ENCODE peak calls at places on chromosomes 2 and 18, in ten cellular contexts. One of them, this sample, is unnamed.

GRCh38 chr18:12744103-12744502 is 41.3 kb downstream of the PSMG2 start:
- DNase-seq in transverse colon: no peak
- DNase-seq in stomach: no peak
- DNase-seq in HepG2: peak
- DNase-seq in suprapubic skin: no peak
- DNase-seq in tibial nerve: no peak
- DNase-seq in K562: peak
- DNase-seq in A549: peak
- DNase-seq in sigmoid colon: no peak
- DNase-seq in SK-N-SH: peak
- DNase-seq in this sample: no peak

GRCh38 chr2:112646791-112647720 is 1.3 kb downstream of the SLC20A1 start:
- DNase-seq in transverse colon: no peak
- DNase-seq in stomach: no peak
- DNase-seq in HepG2: no peak
- DNase-seq in suprapubic skin: no peak
- DNase-seq in tibial nerve: no peak
- DNase-seq in K562: no peak
- DNase-seq in A549: peak
- DNase-seq in sigmoid colon: peak
- DNase-seq in SK-N-SH: peak
- DNase-seq in this sample: no peak

GRCh38 chr2:38771632-38772031 is 6.4 kb upstream of the GEMIN6 start:
- DNase-seq in transverse colon: no peak
- DNase-seq in stomach: no peak
- DNase-seq in HepG2: no peak
- DNase-seq in suprapubic skin: no peak
- DNase-seq in tibial nerve: no peak
- DNase-seq in K562: no peak
- DNase-seq in A549: peak
- DNase-seq in sigmoid colon: no peak
- DNase-seq in SK-N-SH: no peak
- DNase-seq in this sample: no peak

GRCh38 chr2:46549159-46549902 is 70.0 kb downstream of the TMEM247 start:
- DNase-seq in transverse colon: peak
- DNase-seq in stomach: no peak
- DNase-seq in HepG2: no peak
- DNase-seq in suprapubic skin: no peak
- DNase-seq in tibial nerve: no peak
- DNase-seq in K562: no peak
- DNase-seq in A549: no peak
- DNase-seq in sigmoid colon: no peak
- DNase-seq in SK-N-SH: no peak
- DNase-seq in this sample: no peak

GRCh38 chr2:174753038-174753633 is 11.1 kb downstream of the CHRNA1 start:
- DNase-seq in transverse colon: no peak
- DNase-seq in stomach: no peak
- DNase-seq in HepG2: no peak
- DNase-seq in suprapubic skin: no peak
- DNase-seq in tibial nerve: no peak
- DNase-seq in K562: no peak
- DNase-seq in A549: no peak
- DNase-seq in sigmoid colon: no peak
- DNase-seq in SK-N-SH: no peak
- DNase-seq in this sample: no peak

GRCh38 chr2:181021199-181021789 is 40.9 kb downstream of the UBE2E3 start:
- DNase-seq in transverse colon: no peak
- DNase-seq in stomach: no peak
- DNase-seq in HepG2: no peak
- DNase-seq in suprapubic skin: no peak
- DNase-seq in tibial nerve: no peak
- DNase-seq in K562: no peak
- DNase-seq in A549: no peak
- DNase-seq in sigmoid colon: no peak
- DNase-seq in SK-N-SH: no peak
- DNase-seq in this sample: no peak

GRCh38 chr2:174682578-174683391 is 81.5 kb downstream of the CHRNA1 start:
- DNase-seq in transverse colon: peak
- DNase-seq in stomach: peak
- DNase-seq in HepG2: no peak
- DNase-seq in suprapubic skin: no peak
- DNase-seq in tibial nerve: peak
- DNase-seq in K562: no peak
- DNase-seq in A549: peak
- DNase-seq in sigmoid colon: peak
- DNase-seq in SK-N-SH: peak
- DNase-seq in this sample: peak

GRCh38 chr2:236862961-236863728 is 222.5 kb upstream of the COPS8 start:
- DNase-seq in transverse colon: no peak
- DNase-seq in stomach: peak
- DNase-seq in HepG2: no peak
- DNase-seq in suprapubic skin: no peak
- DNase-seq in tibial nerve: no peak
- DNase-seq in K562: no peak
- DNase-seq in A549: no peak
- DNase-seq in sigmoid colon: peak
- DNase-seq in SK-N-SH: no peak
- DNase-seq in this sample: no peak

GRCh38 chr2:7508220-7508943 is 591.2 kb downstream of the RNF144A start:
- DNase-seq in transverse colon: no peak
- DNase-seq in stomach: no peak
- DNase-seq in HepG2: no peak
- DNase-seq in suprapubic skin: no peak
- DNase-seq in tibial nerve: no peak
- DNase-seq in K562: no peak
- DNase-seq in A549: no peak
- DNase-seq in sigmoid colon: no peak
- DNase-seq in SK-N-SH: peak
- DNase-seq in this sample: no peak

GRCh38 chr2:218032336-218033171 is 29.8 kb upstream of the TNS1 start:
- DNase-seq in transverse colon: no peak
- DNase-seq in stomach: peak
- DNase-seq in HepG2: no peak
- DNase-seq in suprapubic skin: peak
- DNase-seq in tibial nerve: no peak
- DNase-seq in K562: no peak
- DNase-seq in A549: no peak
- DNase-seq in sigmoid colon: no peak
- DNase-seq in SK-N-SH: peak
- DNase-seq in this sample: peak

GRCh38 chr2:120586507-120587283 is 149.0 kb upstream of the GLI2 start:
- DNase-seq in transverse colon: no peak
- DNase-seq in stomach: peak
- DNase-seq in HepG2: no peak
- DNase-seq in suprapubic skin: no peak
- DNase-seq in tibial nerve: no peak
- DNase-seq in K562: no peak
- DNase-seq in A549: no peak
- DNase-seq in sigmoid colon: no peak
- DNase-seq in SK-N-SH: no peak
- DNase-seq in this sample: no peak

GRCh38 chr2:191036365-191036764 is 22.4 kb upstream of the STAT1 start:
- DNase-seq in transverse colon: no peak
- DNase-seq in stomach: no peak
- DNase-seq in HepG2: no peak
- DNase-seq in suprapubic skin: no peak
- DNase-seq in tibial nerve: no peak
- DNase-seq in K562: no peak
- DNase-seq in A549: no peak
- DNase-seq in sigmoid colon: no peak
- DNase-seq in SK-N-SH: no peak
- DNase-seq in this sample: no peak

GRCh38 chr2:185787530-185788145 is 49.0 kb downstream of the FSIP2 start:
- DNase-seq in transverse colon: no peak
- DNase-seq in stomach: no peak
- DNase-seq in HepG2: no peak
- DNase-seq in suprapubic skin: no peak
- DNase-seq in tibial nerve: no peak
- DNase-seq in K562: no peak
- DNase-seq in A549: no peak
- DNase-seq in sigmoid colon: no peak
- DNase-seq in SK-N-SH: no peak
- DNase-seq in this sample: no peak

GRCh38 chr18:12088731-12089375 is 4.8 kb upstream of the ANKRD62 start:
- DNase-seq in transverse colon: no peak
- DNase-seq in stomach: no peak
- DNase-seq in HepG2: no peak
- DNase-seq in suprapubic skin: no peak
- DNase-seq in tibial nerve: no peak
- DNase-seq in K562: no peak
- DNase-seq in A549: no peak
- DNase-seq in sigmoid colon: no peak
- DNase-seq in SK-N-SH: no peak
- DNase-seq in this sample: no peak

GRCh38 chr2:53515435-53516332 is 251.9 kb upstream of the CHAC2 start:
- DNase-seq in transverse colon: no peak
- DNase-seq in stomach: no peak
- DNase-seq in HepG2: no peak
- DNase-seq in suprapubic skin: no peak
- DNase-seq in tibial nerve: no peak
- DNase-seq in K562: no peak
- DNase-seq in A549: peak
- DNase-seq in sigmoid colon: no peak
- DNase-seq in SK-N-SH: no peak
- DNase-seq in this sample: no peak

DNA sequence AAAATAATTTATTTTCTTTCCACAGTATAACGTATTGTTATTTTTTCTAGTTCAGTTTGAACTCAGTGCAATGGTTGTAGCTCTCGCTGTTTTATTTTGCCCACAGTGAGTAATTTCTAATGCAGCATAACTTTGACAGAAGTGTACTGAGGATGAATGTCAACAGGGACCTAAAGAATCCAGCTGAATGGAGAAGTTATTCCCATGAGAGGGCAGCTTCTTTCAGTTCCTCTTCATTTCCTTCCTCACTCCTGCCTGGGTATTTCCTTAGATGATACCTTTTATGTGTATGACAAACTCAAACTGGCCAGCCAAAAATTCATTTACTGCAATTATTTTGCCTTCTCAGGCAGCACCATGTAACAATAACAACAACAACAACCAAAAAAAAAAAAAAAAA is 1223.1 kb upstream of the ZEB2 start:
- DNase-seq in transverse colon: no peak
- DNase-seq in stomach: no peak
- DNase-seq in HepG2: no peak
- DNase-seq in suprapubic skin: no peak
- DNase-seq in tibial nerve: no peak
- DNase-seq in K562: no peak
- DNase-seq in A549: no peak
- DNase-seq in sigmoid colon: no peak
- DNase-seq in SK-N-SH: no peak
- DNase-seq in this sample: no peak
- TF ChIP-seq EP300 in transverse colon: no peak
- TF ChIP-seq EP300 in stomach: no peak
- TF ChIP-seq EP300 in HepG2: no peak
- TF ChIP-seq EP300 in suprapubic skin: no peak
- TF ChIP-seq EP300 in tibial nerve: no peak
- TF ChIP-seq EP300 in K562: no peak
- TF ChIP-seq EP300 in A549: no peak
- TF ChIP-seq EP300 in sigmoid colon: no peak
- TF ChIP-seq EP300 in SK-N-SH: no peak
- TF ChIP-seq EP300 in this sample: no peak

DNA sequence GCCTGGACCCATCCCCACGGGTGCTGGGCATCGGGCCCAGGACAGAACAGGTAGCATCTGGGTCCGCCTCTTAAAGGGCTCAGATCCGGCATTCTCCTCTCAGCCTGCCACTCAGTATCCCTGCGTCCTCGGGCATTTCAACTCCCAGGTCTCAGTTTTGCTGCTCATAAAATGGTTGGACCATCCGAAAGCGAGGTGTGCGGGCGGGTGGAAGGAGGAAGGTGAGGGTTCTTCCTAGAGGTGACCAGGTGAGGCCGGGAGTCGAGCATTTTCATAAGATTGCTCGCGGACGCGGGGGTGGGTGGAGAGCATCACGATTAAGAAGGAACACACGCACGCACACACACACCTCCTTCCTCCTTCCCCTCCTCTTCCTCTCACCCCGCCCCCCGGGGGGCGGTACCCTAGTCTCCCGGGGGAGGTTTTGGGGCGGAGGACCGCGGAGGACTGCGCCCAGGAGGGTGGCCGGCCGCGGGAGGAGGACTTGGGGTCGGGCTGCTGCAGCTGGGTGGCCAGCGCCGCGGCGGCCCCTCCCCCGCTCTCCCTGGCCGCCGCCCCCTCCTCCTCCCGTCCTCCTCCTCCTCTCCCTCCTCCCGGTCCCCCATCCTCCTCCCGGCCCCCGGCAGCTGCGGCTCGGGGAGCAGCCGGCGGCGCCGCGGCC is 97.9 kb upstream of the GPR45 start:
- DNase-seq in transverse colon: no peak
- DNase-seq in stomach: no peak
- DNase-seq in HepG2: no peak
- DNase-seq in suprapubic skin: no peak
- DNase-seq in tibial nerve: no peak
- DNase-seq in K562: peak
- DNase-seq in A549: no peak
- DNase-seq in sigmoid colon: no peak
- DNase-seq in SK-N-SH: peak
- DNase-seq in this sample: peak
- TF ChIP-seq EP300 in transverse colon: no peak
- TF ChIP-seq EP300 in stomach: no peak
- TF ChIP-seq EP300 in HepG2: no peak
- TF ChIP-seq EP300 in suprapubic skin: no peak
- TF ChIP-seq EP300 in tibial nerve: no peak
- TF ChIP-seq EP300 in K562: no peak
- TF ChIP-seq EP300 in A549: no peak
- TF ChIP-seq EP300 in sigmoid colon: no peak
- TF ChIP-seq EP300 in SK-N-SH: no peak
- TF ChIP-seq EP300 in this sample: no peak

DNA sequence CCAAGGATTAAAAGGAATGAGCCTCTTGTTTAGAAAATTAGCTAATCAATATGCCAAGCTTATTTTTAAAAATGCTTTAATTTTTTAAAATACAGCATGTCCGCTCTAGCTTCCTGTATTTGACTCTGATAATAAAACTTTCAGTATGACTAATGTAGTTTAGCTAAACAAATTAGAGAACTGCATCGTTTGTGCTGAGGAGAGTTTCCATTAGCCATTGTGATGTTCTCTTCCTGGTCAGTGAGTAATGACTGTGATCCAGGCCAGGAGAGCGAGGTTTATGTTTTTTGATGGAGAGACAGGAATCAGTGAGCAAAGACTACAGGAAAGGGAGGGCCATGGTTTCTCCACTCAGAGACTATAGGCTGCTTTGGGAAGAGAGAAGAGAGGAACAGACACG is 237.2 kb upstream of the ETAA1 start:
- DNase-seq in transverse colon: no peak
- DNase-seq in stomach: no peak
- DNase-seq in HepG2: no peak
- DNase-seq in suprapubic skin: no peak
- DNase-seq in tibial nerve: no peak
- DNase-seq in K562: no peak
- DNase-seq in A549: no peak
- DNase-seq in sigmoid colon: peak
- DNase-seq in SK-N-SH: no peak
- DNase-seq in this sample: no peak
- TF ChIP-seq EP300 in transverse colon: no peak
- TF ChIP-seq EP300 in stomach: no peak
- TF ChIP-seq EP300 in HepG2: no peak
- TF ChIP-seq EP300 in suprapubic skin: no peak
- TF ChIP-seq EP300 in tibial nerve: no peak
- TF ChIP-seq EP300 in K562: no peak
- TF ChIP-seq EP300 in A549: no peak
- TF ChIP-seq EP300 in sigmoid colon: no peak
- TF ChIP-seq EP300 in SK-N-SH: no peak
- TF ChIP-seq EP300 in this sample: no peak

GRCh38 chr18:71850602-71851001 is 693.5 kb downstream of the CBLN2 start:
- DNase-seq in transverse colon: no peak
- DNase-seq in stomach: no peak
- DNase-seq in HepG2: no peak
- DNase-seq in suprapubic skin: no peak
- DNase-seq in tibial nerve: no peak
- DNase-seq in K562: no peak
- DNase-seq in A549: no peak
- DNase-seq in sigmoid colon: no peak
- DNase-seq in SK-N-SH: no peak
- DNase-seq in this sample: no peak
- TF ChIP-seq EP300 in transverse colon: no peak
- TF ChIP-seq EP300 in stomach: no peak
- TF ChIP-seq EP300 in HepG2: no peak
- TF ChIP-seq EP300 in suprapubic skin: no peak
- TF ChIP-seq EP300 in tibial nerve: no peak
- TF ChIP-seq EP300 in K562: no peak
- TF ChIP-seq EP300 in A549: no peak
- TF ChIP-seq EP300 in sigmoid colon: no peak
- TF ChIP-seq EP300 in SK-N-SH: no peak
- TF ChIP-seq EP300 in this sample: no peak

This sample was measured in ovary.